ENCODE peak calls at places on chromosome 6, in eight cellular contexts. C is effector memory CD4-positive, alpha-beta T cell; V is EL; A is brain microvascular endothelial cell; Y is activated gamma-delta T cell treated with Interleukin-2 at 50 U/mL for 16 hours; E is PC-3; W is NCI-H2029 treated with DMSO at 0.1 percent for 48 hours; J is dorsolateral prefrontal cortex. Z is an unnamed sample.

GRCh38 chr6:45448417-45449389 is 71.0 kb upstream of the SUPT3H start:
- DNase-seq in C (no peak), V (peak; percentile 65), A (no peak), Y (no peak), E (no peak), W (no peak), J (no peak), Z (peak; percentile 13)

GRCh38 chr6:137799950-137800568 is 67.0 kb upstream of the TNFAIP3 start:
- DNase-seq in C (peak; percentile 49), V (peak; percentile 64), A (peak; percentile 60), Y (peak; percentile 59), E (peak; percentile 63), W (peak; percentile 1), J (no peak), Z (peak; percentile 53)

GRCh38 chr6:26187981-26188635 is 100.9 kb downstream of the HFE start:
- DNase-seq in C (peak; percentile 23), V (peak; percentile 76), A (no peak), Y (no peak), E (no peak), W (no peak), J (no peak), Z (peak; percentile 16)

GRCh38 chr6:26575494-26575939 is 21.2 kb upstream of the ABT1 start:
- DNase-seq in C (no peak), V (peak; percentile 71), A (peak; percentile 74), Y (no peak), E (no peak), W (no peak), J (no peak), Z (no peak)

GRCh38 chr6:5752282-5752681 is 254.4 kb downstream of the NRN1 start:
- DNase-seq in C (no peak), V (peak; percentile 50), A (peak; percentile 63), Y (no peak), E (peak; percentile 9), W (no peak), J (peak; percentile 34), Z (peak; percentile 75)

GRCh38 chr6:14499804-14500203 is 382.2 kb downstream of the CD83 start:
- DNase-seq in C (no peak), V (peak; percentile 93), A (peak; percentile 79), Y (no peak), E (peak; percentile 79), W (no peak), J (no peak), Z (peak; percentile 91)

GRCh38 chr6:46440133-46440532 is 51.1 kb downstream of the RCAN2 start:
- DNase-seq in C (no peak), V (peak; percentile 38), A (no peak), Y (no peak), E (no peak), W (no peak), J (no peak), Z (peak; percentile 64)

GRCh38 chr6:12381587-12381986 is 91.4 kb downstream of the EDN1 start:
- DNase-seq in C (no peak), V (peak; percentile 39), A (no peak), Y (no peak), E (peak; percentile 15), W (no peak), J (no peak), Z (peak; percentile 41)

GRCh38 chr6:37535701-37536461 is 36.2 kb upstream of the CCDC167 start:
- DNase-seq in C (no peak), V (no peak), A (no peak), Y (peak; percentile 26), E (peak; percentile 40), W (no peak), J (no peak), Z (no peak)

GRCh38 chr6:131923356-131923755 is 27.8 kb downstream of the CCN2 start:
- DNase-seq in C (no peak), V (peak; percentile 69), A (peak; percentile 37), Y (no peak), E (peak; percentile 67), W (no peak), J (no peak), Z (no peak)

GRCh38 chr6:53517021-53517420 is 27.9 kb downstream of the GCLC start:
- DNase-seq in C (no peak), V (peak; percentile 53), A (peak; percentile 34), Y (no peak), E (peak; percentile 40), W (no peak), J (no peak), Z (no peak)

GRCh38 chr6:152981989-152982767 is 663 bp downstream of the FBXO5 start:
- DNase-seq in C (no peak), V (no peak), A (no peak), Y (peak; percentile 14), E (no peak), W (no peak), J (no peak), Z (peak; percentile 17)

GRCh38 chr6:38549795-38550194 is 89.9 kb downstream of the BTBD9 start:
- DNase-seq in C (no peak), V (no peak), A (no peak), Y (no peak), E (no peak), W (no peak), J (no peak), Z (no peak)

Z was measured in GM03348.